ENCODE peak calls at places on chromosomes 1 and 21, in five cellular contexts. One of them, this sample, is unnamed.

GRCh38 chr1:198258491-198258890 is 101.7 kb downstream of the NEK7 start:
- DNase-seq in mucosa of descending colon: no peak
- DNase-seq in tibial nerve: no peak
- DNase-seq in spleen: no peak
- DNase-seq in GM12878: peak; percentile 26
- DNase-seq in this sample: no peak

GRCh38 chr1:241706257-241706656 is 54.2 kb downstream of the WDR64 start:
- DNase-seq in spleen: no peak
- DNase-seq in GM12878: no peak
- DNase-seq in tibial nerve: no peak
- DNase-seq in mucosa of descending colon: no peak
- DNase-seq in this sample: no peak

GRCh38 chr21:46557919-46558392 is 46.9 kb downstream of the S100B start:
- DNase-seq in spleen: no peak
- DNase-seq in mucosa of descending colon: no peak
- DNase-seq in GM12878: no peak
- DNase-seq in tibial nerve: no peak
- DNase-seq in this sample: no peak

GRCh38 chr1:76826072-76826827 is 41.0 kb upstream of the ST6GALNAC5 start:
- DNase-seq in GM12878: no peak
- DNase-seq in mucosa of descending colon: no peak
- DNase-seq in tibial nerve: no peak
- DNase-seq in spleen: no peak
- DNase-seq in this sample: no peak

GRCh38 chr1:178192686-178193085 is 98.8 kb downstream of the RASAL2 start:
- DNase-seq in tibial nerve: no peak
- DNase-seq in mucosa of descending colon: peak; percentile 53
- DNase-seq in GM12878: no peak
- DNase-seq in spleen: no peak
- DNase-seq in this sample: no peak

GRCh38 chr21:33021667-33022066 is 4.1 kb upstream of the OLIG2 start:
- DNase-seq in GM12878: no peak
- DNase-seq in tibial nerve: no peak
- DNase-seq in mucosa of descending colon: no peak
- DNase-seq in spleen: no peak
- DNase-seq in this sample: no peak

GRCh38 chr1:53511933-53512806 is 53.0 kb downstream of the DMRTB1 start:
- DNase-seq in tibial nerve: peak; percentile 26
- DNase-seq in GM12878: no peak
- DNase-seq in spleen: no peak
- DNase-seq in mucosa of descending colon: no peak
- DNase-seq in this sample: no peak

GRCh38 chr1:207913951-207914350 is 3.0 kb upstream of the CD34 start:
- DNase-seq in mucosa of descending colon: no peak
- DNase-seq in GM12878: no peak
- DNase-seq in spleen: no peak
- DNase-seq in tibial nerve: no peak
- DNase-seq in this sample: no peak

GRCh38 chr21:15943009-15943666 is 213.4 kb downstream of the USP25 start:
- DNase-seq in spleen: no peak
- DNase-seq in tibial nerve: no peak
- DNase-seq in mucosa of descending colon: no peak
- DNase-seq in GM12878: no peak
- DNase-seq in this sample: no peak

GRCh38 chr1:41021526-41022308 is at the start of gene SLFNL1:
- DNase-seq in mucosa of descending colon: no peak
- DNase-seq in tibial nerve: no peak
- DNase-seq in GM12878: no peak
- DNase-seq in spleen: no peak
- DNase-seq in this sample: no peak

GRCh38 chr1:152413909-152414308 is at the start of gene CRNN:
- DNase-seq in tibial nerve: no peak
- DNase-seq in spleen: no peak
- DNase-seq in mucosa of descending colon: no peak
- DNase-seq in GM12878: no peak
- DNase-seq in this sample: no peak

GRCh38 chr1:61518670-61519400 is 206.1 kb downstream of the TM2D1 start:
- DNase-seq in GM12878: no peak
- DNase-seq in spleen: no peak
- DNase-seq in tibial nerve: no peak
- DNase-seq in mucosa of descending colon: no peak
- DNase-seq in this sample: no peak

GRCh38 chr1:156813750-156814570 is 2.7 kb downstream of the SH2D2A start:
- DNase-seq in mucosa of descending colon: peak; percentile 83
- DNase-seq in GM12878: no peak
- DNase-seq in spleen: peak; percentile 92
- DNase-seq in tibial nerve: peak; percentile 33
- DNase-seq in this sample: peak; percentile 66

GRCh38 chr1:213714645-213715044 is 273.1 kb upstream of the PROX1 start:
- DNase-seq in GM12878: no peak
- DNase-seq in tibial nerve: no peak
- DNase-seq in mucosa of descending colon: no peak
- DNase-seq in spleen: no peak
- DNase-seq in this sample: no peak

GRCh38 chr1:109828756-109829505 is 65.2 kb upstream of the EPS8L3 start:
- DNase-seq in GM12878: no peak
- DNase-seq in spleen: no peak
- DNase-seq in mucosa of descending colon: no peak
- DNase-seq in tibial nerve: no peak
- DNase-seq in this sample: no peak

GRCh38 chr1:151343587-151343986 is 3.5 kb downstream of the RFX5 start:
- DNase-seq in tibial nerve: no peak
- DNase-seq in spleen: no peak
- DNase-seq in mucosa of descending colon: no peak
- DNase-seq in GM12878: no peak
- DNase-seq in this sample: no peak

GRCh38 chr1:151342562-151342961 is 4.5 kb downstream of the RFX5 start:
- DNase-seq in GM12878: no peak
- DNase-seq in mucosa of descending colon: no peak
- DNase-seq in spleen: no peak
- DNase-seq in tibial nerve: no peak
- DNase-seq in this sample: no peak

GRCh38 chr1:151340870-151341754 is 5.9 kb downstream of the RFX5 start:
- DNase-seq in spleen: no peak
- DNase-seq in GM12878: no peak
- DNase-seq in mucosa of descending colon: peak; percentile 65
- DNase-seq in tibial nerve: no peak
- DNase-seq in this sample: no peak

GRCh38 chr1:151346082-151346768 is 827 bp downstream of the RFX5 start:
- DNase-seq in tibial nerve: no peak
- DNase-seq in GM12878: no peak
- DNase-seq in spleen: no peak
- DNase-seq in mucosa of descending colon: no peak
- DNase-seq in this sample: no peak

GRCh38 chr1:151342021-151342420 is 5.0 kb downstream of the RFX5 start:
- DNase-seq in spleen: no peak
- DNase-seq in tibial nerve: no peak
- DNase-seq in GM12878: no peak
- DNase-seq in mucosa of descending colon: no peak
- DNase-seq in this sample: no peak
- H3K4me1 ChIP-seq in spleen: peaks cover 49% of the 10 kb centered on the region
- H3K4me1 ChIP-seq in tibial nerve: peaks cover 3% of the 10 kb centered on the region
- H3K4me1 ChIP-seq in GM12878: no peaks in the 10 kb centered on the region
- H3K4me1 ChIP-seq in mucosa of descending colon: peaks cover 4% of the 10 kb centered on the region
- H3K4me1 ChIP-seq in this sample: peaks cover 9% of the 10 kb centered on the region

GRCh38 chr1:196312739-196313138 is 295.5 kb downstream of the KCNT2 start:
- DNase-seq in spleen: no peak
- DNase-seq in mucosa of descending colon: no peak
- DNase-seq in tibial nerve: no peak
- DNase-seq in GM12878: no peak
- DNase-seq in this sample: no peak

DNA sequence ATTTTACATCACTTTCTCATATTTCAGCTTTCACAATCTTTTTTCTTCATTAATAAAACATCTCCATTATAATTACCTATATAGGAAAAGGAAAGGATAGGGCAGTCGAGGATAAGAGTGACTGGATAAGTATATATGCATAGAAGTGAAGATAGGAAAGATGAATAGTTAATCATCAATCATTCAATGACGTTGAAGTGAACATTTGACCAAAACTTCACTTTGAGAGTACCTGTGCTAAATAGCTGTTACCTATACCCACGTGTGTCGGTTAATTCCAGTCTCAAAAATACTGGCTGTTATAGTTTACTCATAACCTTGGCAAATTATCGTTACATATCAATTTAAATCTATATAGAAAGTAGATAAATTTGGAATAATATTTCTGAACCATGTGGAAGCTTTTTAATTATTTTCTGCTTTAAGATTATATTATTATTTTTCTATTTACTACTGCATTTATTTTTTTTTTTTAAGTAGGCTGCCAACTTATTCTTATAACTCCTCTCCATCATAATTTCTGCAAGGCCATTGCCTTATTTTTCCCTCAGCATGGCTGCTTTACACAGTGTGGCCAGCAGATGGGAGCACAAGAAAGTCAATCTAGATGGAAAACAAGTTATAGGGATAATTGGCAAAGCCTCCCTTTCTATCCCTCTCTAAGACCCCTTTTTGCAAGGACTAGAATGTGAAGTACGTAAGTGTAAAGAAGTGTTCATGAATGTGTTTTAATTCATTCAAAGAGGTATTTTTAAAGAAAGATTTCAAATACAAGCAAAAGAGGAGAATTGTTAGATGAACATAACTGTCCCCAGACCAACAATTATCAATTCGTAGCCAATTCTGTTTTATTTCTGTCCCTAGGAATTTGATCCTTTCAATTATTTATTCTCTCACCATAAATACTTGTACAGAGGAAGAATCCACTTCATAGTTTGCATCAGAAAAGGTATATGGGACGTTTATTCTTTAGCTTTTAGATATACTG is 290.4 kb downstream of the KCNT2 start:
- DNase-seq in spleen: no peak
- DNase-seq in GM12878: no peak
- DNase-seq in tibial nerve: no peak
- DNase-seq in mucosa of descending colon: peak; percentile 16
- DNase-seq in this sample: no peak
- TF ChIP-seq CTCF in spleen: peak; percentile 8
- TF ChIP-seq CTCF in GM12878: peak; percentile 35
- TF ChIP-seq CTCF in tibial nerve: peak; percentile 43
- TF ChIP-seq CTCF in mucosa of descending colon: no peak
- TF ChIP-seq CTCF in this sample: no peak

GRCh38 chr1:225888289-225888897 is 553 bp downstream of the LEFTY1 start:
- DNase-seq in mucosa of descending colon: no peak
- DNase-seq in GM12878: no peak
- DNase-seq in spleen: no peak
- DNase-seq in tibial nerve: no peak
- DNase-seq in this sample: no peak

GRCh38 chr1:225888898-225889690 is at the start of gene LEFTY1:
- DNase-seq in GM12878: no peak
- DNase-seq in mucosa of descending colon: peak; percentile 64
- DNase-seq in tibial nerve: no peak
- DNase-seq in spleen: no peak
- DNase-seq in this sample: peak; percentile 23

GRCh38 chr1:225891229-225891972 is 2.5 kb upstream of the LEFTY1 start:
- DNase-seq in mucosa of descending colon: peak; percentile 71
- DNase-seq in tibial nerve: no peak
- DNase-seq in spleen: no peak
- DNase-seq in GM12878: no peak
- DNase-seq in this sample: no peak

GRCh38 chr1:225890346-225891228 is 1.6 kb upstream of the LEFTY1 start:
- DNase-seq in GM12878: no peak
- DNase-seq in tibial nerve: no peak
- DNase-seq in mucosa of descending colon: peak; percentile 58
- DNase-seq in spleen: no peak
- DNase-seq in this sample: peak; percentile 51

GRCh38 chr1:225889743-225890142 is 797 bp upstream of the LEFTY1 start:
- DNase-seq in tibial nerve: no peak
- DNase-seq in GM12878: no peak
- DNase-seq in spleen: no peak
- DNase-seq in mucosa of descending colon: no peak
- DNase-seq in this sample: no peak
- H3K4me1 ChIP-seq in tibial nerve: no peaks in the 10 kb centered on the region
- H3K4me1 ChIP-seq in GM12878: no peaks in the 10 kb centered on the region
- H3K4me1 ChIP-seq in spleen: no peaks in the 10 kb centered on the region
- H3K4me1 ChIP-seq in mucosa of descending colon: peaks cover 23% of the 10 kb centered on the region
- H3K4me1 ChIP-seq in this sample: no peaks in the 10 kb centered on the region

GRCh38 chr1:165387956-165388355 is 31.4 kb upstream of the LMX1A start:
- DNase-seq in tibial nerve: no peak
- DNase-seq in GM12878: no peak
- DNase-seq in spleen: no peak
- DNase-seq in mucosa of descending colon: no peak
- DNase-seq in this sample: no peak
- TF ChIP-seq CTCF in tibial nerve: no peak
- TF ChIP-seq CTCF in GM12878: no peak
- TF ChIP-seq CTCF in spleen: no peak
- TF ChIP-seq CTCF in mucosa of descending colon: no peak
- TF ChIP-seq CTCF in this sample: no peak

GRCh38 chr1:11878891-11879190 is 20.1 kb upstream of the NPPB start:
- DNase-seq in GM12878: no peak
- DNase-seq in mucosa of descending colon: no peak
- DNase-seq in spleen: no peak
- DNase-seq in tibial nerve: no peak
- DNase-seq in this sample: no peak
- H3K4me1 ChIP-seq in GM12878: no peaks in the 10 kb centered on the region
- H3K4me1 ChIP-seq in mucosa of descending colon: no peaks in the 10 kb centered on the region
- H3K4me1 ChIP-seq in spleen: peaks cover 16% of the 10 kb centered on the region
- H3K4me1 ChIP-seq in tibial nerve: peaks cover 22% of the 10 kb centered on the region
- H3K4me1 ChIP-seq in this sample: peaks cover 42% of the 10 kb centered on the region

GRCh38 chr1:63064135-63064534 is 258.2 kb upstream of the FOXD3 start:
- DNase-seq in spleen: no peak
- DNase-seq in GM12878: no peak
- DNase-seq in tibial nerve: no peak
- DNase-seq in mucosa of descending colon: no peak
- DNase-seq in this sample: no peak

GRCh38 chr1:63068626-63069025 is 253.7 kb upstream of the FOXD3 start:
- DNase-seq in GM12878: no peak
- DNase-seq in mucosa of descending colon: no peak
- DNase-seq in tibial nerve: no peak
- DNase-seq in spleen: no peak
- DNase-seq in this sample: no peak

GRCh38 chr1:63069214-63069613 is 253.2 kb upstream of the FOXD3 start:
- DNase-seq in tibial nerve: no peak
- DNase-seq in spleen: no peak
- DNase-seq in mucosa of descending colon: no peak
- DNase-seq in GM12878: no peak
- DNase-seq in this sample: no peak

DNA sequence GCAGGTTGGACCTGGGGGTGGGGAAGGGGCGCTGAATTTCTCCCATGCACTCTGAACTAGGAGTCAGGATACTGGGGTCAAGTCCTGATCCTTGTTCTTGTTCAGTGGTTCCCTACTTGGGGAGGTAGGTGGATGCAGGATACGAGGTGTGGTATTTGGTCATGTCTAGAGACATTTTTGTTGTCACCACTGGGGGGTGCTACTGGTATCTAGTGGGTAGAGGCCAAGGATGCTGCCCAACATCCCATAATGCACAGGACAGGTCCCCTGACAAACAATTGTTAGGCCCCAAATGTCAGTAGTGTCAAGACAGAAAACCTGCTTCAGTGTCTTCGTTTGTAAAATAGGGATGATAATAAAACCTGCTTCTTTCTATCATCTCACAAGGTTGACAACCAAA is 259.0 kb upstream of the FOXD3 start:
- DNase-seq in tibial nerve: no peak
- DNase-seq in mucosa of descending colon: peak; percentile 17
- DNase-seq in spleen: no peak
- DNase-seq in GM12878: no peak
- DNase-seq in this sample: no peak
- TF ChIP-seq CTCF in tibial nerve: no peak
- TF ChIP-seq CTCF in mucosa of descending colon: no peak
- TF ChIP-seq CTCF in spleen: no peak
- TF ChIP-seq CTCF in GM12878: peak; percentile 28
- TF ChIP-seq CTCF in this sample: no peak

GRCh38 chr1:59688976-59689375 is 125.8 kb upstream of the HOOK1 start:
- DNase-seq in tibial nerve: no peak
- DNase-seq in GM12878: no peak
- DNase-seq in mucosa of descending colon: no peak
- DNase-seq in spleen: no peak
- DNase-seq in this sample: no peak
- H3K4me1 ChIP-seq in tibial nerve: peaks cover 20% of the 10 kb centered on the region
- H3K4me1 ChIP-seq in GM12878: no peaks in the 10 kb centered on the region
- H3K4me1 ChIP-seq in mucosa of descending colon: no peaks in the 10 kb centered on the region
- H3K4me1 ChIP-seq in spleen: peaks cover 6% of the 10 kb centered on the region
- H3K4me1 ChIP-seq in this sample: peaks cover 81% of the 10 kb centered on the region